ENCODE peak calls at places on chromosomes 5 and 9, in ten cellular contexts. One of them, this sample, is unnamed.

GRCh38 chr9:110047955-110048472 is 159.9 kb downstream of the C9orf152 start:
- DNase-seq in EL: no peak
- DNase-seq in hypothalamus: no peak
- DNase-seq in omental fat pad: no peak
- DNase-seq in NCI-H2171 treated with DMSO at 0.1 percent for 48 hours: peak
- DNase-seq in adrenal gland: peak
- DNase-seq in right atrium auricular region: no peak
- DNase-seq in EH: no peak
- DNase-seq in DND-41: no peak
- DNase-seq in neural progenitor cell: peak
- DNase-seq in this sample: no peak

GRCh38 chr9:133738039-133738805 is at the start of gene SARDH:
- DNase-seq in EL: peak
- DNase-seq in hypothalamus: peak
- DNase-seq in omental fat pad: no peak
- DNase-seq in NCI-H2171 treated with DMSO at 0.1 percent for 48 hours: no peak
- DNase-seq in adrenal gland: no peak
- DNase-seq in right atrium auricular region: peak
- DNase-seq in EH: peak
- DNase-seq in DND-41: no peak
- DNase-seq in neural progenitor cell: peak
- DNase-seq in this sample: peak

GRCh38 chr5:32506251-32506661 is 61.7 kb upstream of the ZFR start:
- DNase-seq in EL: peak
- DNase-seq in hypothalamus: peak
- DNase-seq in omental fat pad: no peak
- DNase-seq in NCI-H2171 treated with DMSO at 0.1 percent for 48 hours: peak
- DNase-seq in adrenal gland: no peak
- DNase-seq in right atrium auricular region: no peak
- DNase-seq in EH: no peak
- DNase-seq in DND-41: no peak
- DNase-seq in neural progenitor cell: no peak
- DNase-seq in this sample: no peak

GRCh38 chr9:128705051-128705965 is 3.0 kb downstream of the PKN3 start:
- DNase-seq in EL: no peak
- DNase-seq in hypothalamus: no peak
- DNase-seq in omental fat pad: no peak
- DNase-seq in NCI-H2171 treated with DMSO at 0.1 percent for 48 hours: no peak
- DNase-seq in adrenal gland: no peak
- DNase-seq in right atrium auricular region: no peak
- DNase-seq in EH: no peak
- DNase-seq in DND-41: no peak
- DNase-seq in neural progenitor cell: no peak
- DNase-seq in this sample: no peak

GRCh38 chr9:89408628-89409101 is 89.2 kb downstream of the SEMA4D start:
- DNase-seq in EL: no peak
- DNase-seq in hypothalamus: no peak
- DNase-seq in omental fat pad: no peak
- DNase-seq in NCI-H2171 treated with DMSO at 0.1 percent for 48 hours: no peak
- DNase-seq in adrenal gland: peak
- DNase-seq in right atrium auricular region: no peak
- DNase-seq in EH: no peak
- DNase-seq in DND-41: peak
- DNase-seq in neural progenitor cell: no peak
- DNase-seq in this sample: peak

GRCh38 chr5:127517110-127517479 is 345 bp upstream of the PRRC1 start:
- DNase-seq in EL: no peak
- DNase-seq in hypothalamus: no peak
- DNase-seq in omental fat pad: peak
- DNase-seq in NCI-H2171 treated with DMSO at 0.1 percent for 48 hours: peak
- DNase-seq in adrenal gland: peak
- DNase-seq in right atrium auricular region: no peak
- DNase-seq in EH: no peak
- DNase-seq in DND-41: no peak
- DNase-seq in neural progenitor cell: no peak
- DNase-seq in this sample: no peak

GRCh38 chr5:146283344-146283761 is 55.3 kb upstream of the POU4F3 start:
- DNase-seq in EL: peak
- DNase-seq in hypothalamus: no peak
- DNase-seq in omental fat pad: no peak
- DNase-seq in NCI-H2171 treated with DMSO at 0.1 percent for 48 hours: no peak
- DNase-seq in adrenal gland: no peak
- DNase-seq in right atrium auricular region: no peak
- DNase-seq in EH: peak
- DNase-seq in DND-41: no peak
- DNase-seq in neural progenitor cell: no peak
- DNase-seq in this sample: no peak

GRCh38 chr5:176436641-176437040 is 11.5 kb upstream of the FAF2 start:
- DNase-seq in EL: peak
- DNase-seq in hypothalamus: no peak
- DNase-seq in omental fat pad: no peak
- DNase-seq in NCI-H2171 treated with DMSO at 0.1 percent for 48 hours: no peak
- DNase-seq in adrenal gland: no peak
- DNase-seq in right atrium auricular region: no peak
- DNase-seq in EH: peak
- DNase-seq in DND-41: peak
- DNase-seq in neural progenitor cell: no peak
- DNase-seq in this sample: peak

GRCh38 chr5:113512341-113512740 is 1.2 kb upstream of the YTHDC2 start:
- DNase-seq in EL: no peak
- DNase-seq in hypothalamus: no peak
- DNase-seq in omental fat pad: no peak
- DNase-seq in NCI-H2171 treated with DMSO at 0.1 percent for 48 hours: no peak
- DNase-seq in adrenal gland: no peak
- DNase-seq in right atrium auricular region: no peak
- DNase-seq in EH: no peak
- DNase-seq in DND-41: no peak
- DNase-seq in neural progenitor cell: no peak
- DNase-seq in this sample: no peak

GRCh38 chr5:72156921-72157320 is 49.6 kb downstream of the MAP1B start:
- DNase-seq in EL: peak
- DNase-seq in hypothalamus: no peak
- DNase-seq in omental fat pad: no peak
- DNase-seq in NCI-H2171 treated with DMSO at 0.1 percent for 48 hours: no peak
- DNase-seq in adrenal gland: no peak
- DNase-seq in right atrium auricular region: no peak
- DNase-seq in EH: peak
- DNase-seq in DND-41: no peak
- DNase-seq in neural progenitor cell: no peak
- DNase-seq in this sample: no peak

GRCh38 chr9:27473135-27473534 is 51.0 kb upstream of the IFNK start:
- DNase-seq in EL: no peak
- DNase-seq in hypothalamus: no peak
- DNase-seq in omental fat pad: no peak
- DNase-seq in NCI-H2171 treated with DMSO at 0.1 percent for 48 hours: peak
- DNase-seq in adrenal gland: peak
- DNase-seq in right atrium auricular region: peak
- DNase-seq in EH: no peak
- DNase-seq in DND-41: no peak
- DNase-seq in neural progenitor cell: peak
- DNase-seq in this sample: no peak

GRCh38 chr5:126594676-126595485 is at the start of gene ALDH7A1:
- DNase-seq in EL: peak
- DNase-seq in hypothalamus: peak
- DNase-seq in omental fat pad: peak
- DNase-seq in NCI-H2171 treated with DMSO at 0.1 percent for 48 hours: peak
- DNase-seq in adrenal gland: peak
- DNase-seq in right atrium auricular region: peak
- DNase-seq in EH: peak
- DNase-seq in DND-41: no peak
- DNase-seq in neural progenitor cell: peak
- DNase-seq in this sample: peak

GRCh38 chr5:176735383-176736265 is 74.7 kb upstream of the UNC5A start:
- DNase-seq in EL: no peak
- DNase-seq in hypothalamus: no peak
- DNase-seq in omental fat pad: no peak
- DNase-seq in NCI-H2171 treated with DMSO at 0.1 percent for 48 hours: no peak
- DNase-seq in adrenal gland: no peak
- DNase-seq in right atrium auricular region: no peak
- DNase-seq in EH: no peak
- DNase-seq in DND-41: no peak
- DNase-seq in neural progenitor cell: no peak
- DNase-seq in this sample: no peak

GRCh38 chr5:88878976-88879375 is 4.0 kb downstream of the MEF2C start:
- DNase-seq in EL: no peak
- DNase-seq in hypothalamus: no peak
- DNase-seq in omental fat pad: no peak
- DNase-seq in NCI-H2171 treated with DMSO at 0.1 percent for 48 hours: no peak
- DNase-seq in adrenal gland: no peak
- DNase-seq in right atrium auricular region: no peak
- DNase-seq in EH: no peak
- DNase-seq in DND-41: no peak
- DNase-seq in neural progenitor cell: no peak
- DNase-seq in this sample: no peak

GRCh38 chr5:65927497-65928340 is 1.3 kb downstream of the ERBIN start:
- DNase-seq in EL: peak
- DNase-seq in hypothalamus: no peak
- DNase-seq in omental fat pad: no peak
- DNase-seq in NCI-H2171 treated with DMSO at 0.1 percent for 48 hours: no peak
- DNase-seq in adrenal gland: no peak
- DNase-seq in right atrium auricular region: no peak
- DNase-seq in EH: peak
- DNase-seq in DND-41: peak
- DNase-seq in neural progenitor cell: peak
- DNase-seq in this sample: peak

GRCh38 chr5:8864053-8864452 is 681.8 kb downstream of the SEMA5A start:
- DNase-seq in EL: peak
- DNase-seq in hypothalamus: no peak
- DNase-seq in omental fat pad: no peak
- DNase-seq in NCI-H2171 treated with DMSO at 0.1 percent for 48 hours: peak
- DNase-seq in adrenal gland: no peak
- DNase-seq in right atrium auricular region: no peak
- DNase-seq in EH: peak
- DNase-seq in DND-41: peak
- DNase-seq in neural progenitor cell: peak
- DNase-seq in this sample: peak

GRCh38 chr5:41707853-41708603 is 162.2 kb downstream of the OXCT1 start:
- DNase-seq in EL: peak
- DNase-seq in hypothalamus: no peak
- DNase-seq in omental fat pad: no peak
- DNase-seq in NCI-H2171 treated with DMSO at 0.1 percent for 48 hours: peak
- DNase-seq in adrenal gland: no peak
- DNase-seq in right atrium auricular region: no peak
- DNase-seq in EH: peak
- DNase-seq in DND-41: no peak
- DNase-seq in neural progenitor cell: peak
- DNase-seq in this sample: peak

GRCh38 chr5:35938518-35939227 is at the start of gene CAPSL:
- DNase-seq in EL: peak
- DNase-seq in hypothalamus: peak
- DNase-seq in omental fat pad: no peak
- DNase-seq in NCI-H2171 treated with DMSO at 0.1 percent for 48 hours: peak
- DNase-seq in adrenal gland: no peak
- DNase-seq in right atrium auricular region: no peak
- DNase-seq in EH: peak
- DNase-seq in DND-41: peak
- DNase-seq in neural progenitor cell: peak
- DNase-seq in this sample: peak

GRCh38 chr9:84254972-84255371 is 85.6 kb downstream of the SLC28A3 start:
- DNase-seq in EL: no peak
- DNase-seq in hypothalamus: no peak
- DNase-seq in omental fat pad: no peak
- DNase-seq in NCI-H2171 treated with DMSO at 0.1 percent for 48 hours: no peak
- DNase-seq in adrenal gland: no peak
- DNase-seq in right atrium auricular region: no peak
- DNase-seq in EH: no peak
- DNase-seq in DND-41: no peak
- DNase-seq in neural progenitor cell: no peak
- DNase-seq in this sample: no peak

GRCh38 chr5:75465480-75465879 is 45.9 kb downstream of the CERT1 start:
- DNase-seq in EL: no peak
- DNase-seq in hypothalamus: no peak
- DNase-seq in omental fat pad: no peak
- DNase-seq in NCI-H2171 treated with DMSO at 0.1 percent for 48 hours: no peak
- DNase-seq in adrenal gland: no peak
- DNase-seq in right atrium auricular region: no peak
- DNase-seq in EH: peak
- DNase-seq in DND-41: no peak
- DNase-seq in neural progenitor cell: no peak
- DNase-seq in this sample: peak

GRCh38 chr9:114281421-114282103 is 41.3 kb upstream of the ORM1 start:
- DNase-seq in EL: no peak
- DNase-seq in hypothalamus: no peak
- DNase-seq in omental fat pad: peak
- DNase-seq in NCI-H2171 treated with DMSO at 0.1 percent for 48 hours: peak
- DNase-seq in adrenal gland: peak
- DNase-seq in right atrium auricular region: no peak
- DNase-seq in EH: peak
- DNase-seq in DND-41: no peak
- DNase-seq in neural progenitor cell: no peak
- DNase-seq in this sample: no peak

GRCh38 chr5:18393546-18393945 is 759.3 kb downstream of the TAF11L14 start:
- DNase-seq in EL: no peak
- DNase-seq in hypothalamus: no peak
- DNase-seq in omental fat pad: no peak
- DNase-seq in NCI-H2171 treated with DMSO at 0.1 percent for 48 hours: no peak
- DNase-seq in adrenal gland: no peak
- DNase-seq in right atrium auricular region: no peak
- DNase-seq in EH: no peak
- DNase-seq in DND-41: no peak
- DNase-seq in neural progenitor cell: no peak
- DNase-seq in this sample: no peak

GRCh38 chr9:79224672-79225433 is 346.9 kb upstream of the TLE4 start:
- DNase-seq in EL: peak
- DNase-seq in hypothalamus: no peak
- DNase-seq in omental fat pad: no peak
- DNase-seq in NCI-H2171 treated with DMSO at 0.1 percent for 48 hours: no peak
- DNase-seq in adrenal gland: no peak
- DNase-seq in right atrium auricular region: no peak
- DNase-seq in EH: peak
- DNase-seq in DND-41: no peak
- DNase-seq in neural progenitor cell: no peak
- DNase-seq in this sample: no peak

GRCh38 chr5:90709323-90710148 is 150.9 kb downstream of the ADGRV1 start:
- DNase-seq in EL: peak
- DNase-seq in hypothalamus: peak
- DNase-seq in omental fat pad: no peak
- DNase-seq in NCI-H2171 treated with DMSO at 0.1 percent for 48 hours: peak
- DNase-seq in adrenal gland: peak
- DNase-seq in right atrium auricular region: no peak
- DNase-seq in EH: peak
- DNase-seq in DND-41: peak
- DNase-seq in neural progenitor cell: peak
- DNase-seq in this sample: peak

This sample was measured in NB4.